ENCODE peak calls at places on chromosomes 3 and 15, in six cellular contexts. P is tibial artery, A is HL-60, O is heart left ventricle, V is SJSA1, J is psoas muscle. M is an unnamed sample.

GRCh38 chr3:69320867-69321266 is 65.0 kb downstream of the FRMD4B start:
- DNase-seq in P (peak; percentile 36), A (no peak), O (peak; percentile 62), V (no peak), J (no peak), M (peak; percentile 37)

GRCh38 chr15:50493625-50494024 is 52.8 kb downstream of the USP50 start:
- DNase-seq in P (no peak), A (no peak), O (no peak), V (no peak), J (no peak), M (no peak)

GRCh38 chr15:70259640-70260066 is 161.9 kb upstream of the TLE3 start:
- DNase-seq in P (no peak), A (no peak), O (no peak), V (peak; percentile 39), J (peak; percentile 41), M (no peak)

GRCh38 chr3:194485471-194485875 is 1.3 kb downstream of the ATP13A3 start:
- DNase-seq in P (no peak), A (no peak), O (no peak), V (peak; percentile 42), J (no peak), M (no peak)

GRCh38 chr15:91947370-91947769 is 93.9 kb downstream of the SLCO3A1 start:
- DNase-seq in P (no peak), A (no peak), O (no peak), V (no peak), J (no peak), M (no peak)

GRCh38 chr3:159775372-159775961 is 213.2 kb upstream of the IL12A start:
- DNase-seq in P (peak; percentile 74), A (no peak), O (peak; percentile 58), V (peak; percentile 76), J (no peak), M (no peak)

GRCh38 chr3:67808906-67809305 is 154.5 kb upstream of the SUCLG2 start:
- DNase-seq in P (no peak), A (no peak), O (no peak), V (no peak), J (no peak), M (no peak)

GRCh38 chr15:88695595-88696186 is 56.9 kb downstream of the ISG20 start:
- DNase-seq in P (no peak), A (no peak), O (no peak), V (no peak), J (no peak), M (no peak)

GRCh38 chr3:169836058-169836941 is 23.6 kb upstream of the LRRC34 start:
- DNase-seq in P (no peak), A (no peak), O (no peak), V (no peak), J (no peak), M (no peak)

GRCh38 chr3:7546219-7546618 is 685.3 kb downstream of the GRM7 start:
- DNase-seq in P (no peak), A (no peak), O (no peak), V (no peak), J (no peak), M (no peak)

DNA sequence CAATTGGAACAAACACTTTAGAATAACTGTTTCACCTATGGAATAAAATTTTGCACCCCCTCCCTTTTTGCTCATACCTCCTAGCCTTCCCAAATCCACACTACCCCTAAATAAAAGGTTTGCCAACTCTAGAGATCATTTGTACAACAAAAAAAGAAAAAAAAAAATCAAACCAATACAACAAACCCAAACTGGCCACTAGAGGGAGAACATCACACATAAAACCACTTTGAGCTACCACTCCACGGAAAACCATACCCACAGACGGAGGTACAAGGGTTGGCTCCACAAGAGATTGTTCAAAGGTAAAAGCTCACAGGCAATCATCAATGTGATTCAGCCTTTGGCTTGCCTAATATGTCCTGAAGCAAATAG is 47.6 kb downstream of the SETMAR start:
- DNase-seq in P (no peak), A (peak; percentile 16), O (peak; percentile 45), V (peak; percentile 54), J (no peak), M (no peak)
- H3K27ac ChIP-seq in P (peak overlapping the region; percentile 83), A (peak overlapping the region; percentile 21), O (peak overlapping the region; percentile 39), V (peak overlapping the region; percentile 48), J (no peak overlapping the region), M (no peak overlapping the region)

GRCh38 chr15:68729789-68730201 is 90.9 kb downstream of the ANP32A start:
- DNase-seq in P (no peak), A (no peak), O (peak; percentile 72), V (no peak), J (no peak), M (no peak)

GRCh38 chr15:68733666-68734065 is 87.0 kb downstream of the ANP32A start:
- DNase-seq in P (no peak), A (no peak), O (no peak), V (no peak), J (no peak), M (no peak)

GRCh38 chr15:68731318-68731897 is 89.3 kb downstream of the ANP32A start:
- DNase-seq in P (no peak), A (peak; percentile 7), O (no peak), V (no peak), J (no peak), M (no peak)

GRCh38 chr15:68732451-68732850 is 88.2 kb downstream of the ANP32A start:
- DNase-seq in P (no peak), A (no peak), O (no peak), V (no peak), J (no peak), M (no peak)

DNA sequence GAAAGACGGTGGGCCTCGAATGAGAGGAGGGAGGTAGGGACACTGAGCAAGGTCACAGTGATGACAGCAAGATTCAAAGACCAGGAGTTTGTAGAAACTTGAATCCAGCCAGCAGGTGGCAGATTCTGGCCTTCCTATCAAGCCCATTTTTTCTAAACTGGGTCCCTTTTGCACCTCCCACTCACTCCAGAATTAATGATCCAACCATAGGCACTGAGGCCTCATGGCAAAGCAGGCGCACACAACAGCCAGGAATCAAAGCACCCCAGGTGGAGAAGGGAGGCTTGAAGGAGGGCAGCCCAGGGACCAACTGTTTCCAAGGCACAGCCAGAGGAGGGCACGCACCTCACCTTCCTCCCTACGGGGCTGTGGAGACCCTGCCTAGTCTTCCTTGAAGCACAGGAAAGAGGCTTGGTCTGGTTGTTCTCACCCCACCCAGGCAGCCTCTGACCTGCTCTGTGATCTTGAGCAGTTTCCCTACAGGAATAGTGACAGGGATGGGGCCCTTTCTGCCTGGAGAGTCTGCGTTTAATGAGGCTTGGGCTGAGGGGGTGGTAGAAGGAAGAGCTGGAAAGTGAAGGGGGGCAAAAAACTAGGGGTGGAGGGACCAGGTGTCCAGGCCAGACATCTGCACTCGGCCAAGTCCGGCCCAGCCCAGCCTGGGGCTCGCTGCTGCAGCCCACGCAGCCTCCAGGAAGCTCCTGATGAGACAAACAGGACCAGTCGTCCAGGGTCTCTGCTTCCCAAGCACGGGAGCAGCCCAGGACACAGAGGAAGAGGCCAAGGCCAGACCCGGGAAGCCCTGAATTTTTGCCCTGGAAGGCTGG is 90.0 kb downstream of the ANP32A start:
- DNase-seq in P (peak; percentile 34), A (peak; percentile 13), O (peak; percentile 76), V (no peak), J (peak; percentile 53), M (peak; percentile 45)
- H3K27ac ChIP-seq in P (no peak overlapping the region), A (no peak overlapping the region), O (peak overlapping the region; percentile 75), V (no peak overlapping the region), J (peak overlapping the region; percentile 46), M (no peak overlapping the region)

DNA sequence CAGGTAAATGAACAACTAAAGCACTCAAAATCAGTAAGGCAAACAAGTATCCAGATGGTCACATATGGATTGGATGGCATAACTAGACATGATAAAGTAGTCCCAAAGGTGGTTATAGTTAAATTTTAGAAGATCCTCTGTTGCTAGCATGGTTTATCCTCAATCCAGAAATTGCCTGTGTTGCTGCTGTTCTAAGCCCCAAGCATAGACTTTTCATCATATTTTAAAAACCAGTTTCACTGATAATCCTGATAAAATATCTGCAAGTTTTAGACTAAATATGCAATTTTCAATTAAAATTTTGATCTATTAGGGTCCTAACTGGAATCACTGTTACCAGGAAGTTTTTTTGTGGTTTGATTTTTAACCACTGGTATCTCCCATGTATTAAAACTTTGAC is 35.4 kb downstream of the MBNL1 start:
- DNase-seq in P (no peak), A (no peak), O (no peak), V (no peak), J (no peak), M (no peak)
- H3K27ac ChIP-seq in P (peak overlapping the region; percentile 87), A (peak overlapping the region; percentile 94), O (peak overlapping the region; percentile 75), V (no peak overlapping the region), J (peak overlapping the region; percentile 94), M (no peak overlapping the region)

DNA sequence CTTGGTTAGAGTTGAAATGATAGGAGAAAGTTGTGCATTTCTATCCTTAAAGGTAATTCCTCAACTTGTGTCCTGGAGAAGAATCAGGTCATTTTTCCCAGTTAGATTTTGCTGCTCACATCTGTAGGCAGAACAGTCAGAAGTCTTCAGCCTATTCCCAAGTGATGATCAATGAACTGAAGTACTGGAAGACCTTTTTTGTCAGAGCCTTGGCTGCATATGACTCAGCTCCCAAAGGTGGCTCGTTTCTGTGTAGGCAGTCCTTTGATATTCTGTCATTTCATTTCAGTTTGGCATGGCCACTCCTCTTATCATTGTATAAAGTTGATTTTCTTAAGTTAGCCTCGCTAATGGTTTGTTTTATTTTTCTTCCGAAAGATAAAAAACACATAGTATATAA is 90.7 kb downstream of the KLHL25 start:
- DNase-seq in P (no peak), A (no peak), O (no peak), V (no peak), J (no peak), M (no peak)
- H3K27ac ChIP-seq in P (peak overlapping the region; percentile 79), A (no peak overlapping the region), O (peak overlapping the region; percentile 77), V (no peak overlapping the region), J (peak overlapping the region; percentile 85), M (no peak overlapping the region)

DNA sequence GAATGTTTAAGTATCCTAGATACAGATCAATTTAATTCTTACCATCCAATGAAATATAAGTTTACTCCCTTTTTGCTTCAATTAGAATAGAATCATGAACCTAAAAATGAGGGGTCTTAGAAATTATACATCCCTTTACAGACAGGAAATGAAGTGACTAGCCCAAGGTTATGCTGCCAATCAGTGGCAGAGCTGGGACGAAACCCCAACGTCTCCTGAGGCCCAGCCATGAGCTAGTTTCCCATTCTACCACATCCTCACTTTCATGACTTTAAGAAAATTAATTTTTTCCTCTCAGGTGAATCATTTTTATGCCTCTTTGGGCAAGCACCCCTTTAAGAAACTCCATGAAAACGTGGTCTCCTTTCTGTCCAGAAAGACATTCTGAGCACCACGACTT is 11.2 kb downstream of the LRIG1 start:
- DNase-seq in P (no peak), A (no peak), O (no peak), V (no peak), J (no peak), M (no peak)
- H3K27ac ChIP-seq in P (peak overlapping the region; percentile 91), A (no peak overlapping the region), O (peak overlapping the region; percentile 14), V (no peak overlapping the region), J (peak overlapping the region; percentile 90), M (peak overlapping the region; percentile 59)

GRCh38 chr3:156379327-156379726 is 175.6 kb downstream of the SSR3 start:
- DNase-seq in P (no peak), A (no peak), O (no peak), V (no peak), J (no peak), M (no peak)

GRCh38 chr3:156382458-156383346 is 172.2 kb downstream of the SSR3 start:
- DNase-seq in P (no peak), A (no peak), O (no peak), V (peak; percentile 44), J (no peak), M (no peak)

GRCh38 chr3:156378871-156379270 is 176.0 kb downstream of the SSR3 start:
- DNase-seq in P (no peak), A (no peak), O (no peak), V (no peak), J (no peak), M (no peak)

GRCh38 chr3:156381253-156381652 is 173.7 kb downstream of the SSR3 start:
- DNase-seq in P (no peak), A (no peak), O (no peak), V (no peak), J (no peak), M (no peak)

GRCh38 chr3:156383433-156384025 is 171.4 kb downstream of the SSR3 start:
- DNase-seq in P (no peak), A (no peak), O (no peak), V (no peak), J (no peak), M (no peak)
- H3K27ac ChIP-seq in P (peak overlapping the region; percentile 43), A (no peak overlapping the region), O (peak overlapping the region; percentile 44), V (no peak overlapping the region), J (no peak overlapping the region), M (no peak overlapping the region)